ENCODE peak calls at places on chromosomes 13 and 19, in four cellular contexts. R is right lobe of liver, H is fibroblast of the aortic adventitia, O is A549. B is an unnamed sample.

GRCh38 chr13:110261166-110262081 is 45.5 kb downstream of the COL4A1 start:
- DNase-seq in H (no peak), O (no peak), R (no peak), B (no peak)

GRCh38 chr13:25171517-25172302 is at the start of gene AMER2:
- DNase-seq in O (no peak), R (no peak), H (peak; percentile 4), B (peak; percentile 8)

GRCh38 chr13:113401452-113402415 is 37.8 kb upstream of the GRTP1 start:
- DNase-seq in R (no peak), O (no peak), H (no peak), B (no peak)

GRCh38 chr19:47253467-47253881 is 2.9 kb upstream of the CCDC9 start:
- DNase-seq in H (peak; percentile 79), R (no peak), O (peak; percentile 68), B (peak; percentile 89)

GRCh38 chr19:9934132-9934950 is 2.0 kb downstream of the OLFM2 start:
- DNase-seq in R (peak; percentile 72), O (peak; percentile 75), H (peak; percentile 62), B (peak; percentile 76)

GRCh38 chr19:20661150-20661819 is at the start of gene ZNF626:
- DNase-seq in H (peak; percentile 97), R (peak; percentile 92), O (no peak), B (peak; percentile 99)

GRCh38 chr13:108877300-108877699 is 247.9 kb downstream of the MYO16 start:
- DNase-seq in R (no peak), H (no peak), O (no peak), B (peak; percentile 54)

GRCh38 chr19:50952890-50953289 is at the start of gene KLK5:
- DNase-seq in R (no peak), H (no peak), O (no peak), B (no peak)

GRCh38 chr19:28426902-28427232 is 786.1 kb downstream of the UQCRFS1 start:
- DNase-seq in R (no peak), H (peak; percentile 60), O (no peak), B (peak; percentile 68)

GRCh38 chr13:69793803-69794453 is 313.7 kb upstream of the ATXN8OS start:
- DNase-seq in R (no peak), H (no peak), O (no peak), B (no peak)

GRCh38 chr19:32902448-32902847 is 32.9 kb upstream of the SLC7A9 start:
- DNase-seq in R (no peak), H (no peak), O (no peak), B (no peak)

GRCh38 chr19:15640294-15640903 is at the start of gene CYP4F3:
- DNase-seq in R (peak; percentile 98), H (no peak), O (peak; percentile 96), B (no peak)

GRCh38 chr13:51913421-51914136 is 51.8 kb downstream of the CCDC70 start:
- DNase-seq in R (no peak), O (no peak), H (no peak), B (no peak)

GRCh38 chr13:23616228-23616627 is 46.0 kb downstream of the TNFRSF19 start:
- DNase-seq in O (no peak), R (no peak), H (no peak), B (no peak)

GRCh38 chr13:29877456-29878096 is 27.2 kb upstream of the UBL3 start:
- DNase-seq in O (no peak), H (no peak), R (no peak), B (no peak)

GRCh38 chr13:80235559-80236296 is 105.2 kb downstream of the SPRY2 start:
- DNase-seq in O (peak; percentile 22), R (no peak), H (no peak), B (peak; percentile 63)

GRCh38 chr19:16013851-16014840 is 62.1 kb upstream of the TPM4 start:
- DNase-seq in O (no peak), R (no peak), H (no peak), B (no peak)

GRCh38 chr19:30402790-30403189 is 30.6 kb downstream of the ZNF536 start:
- DNase-seq in O (no peak), H (no peak), R (no peak), B (no peak)

GRCh38 chr13:22040810-22041364 is 370.0 kb downstream of the FGF9 start:
- DNase-seq in O (peak; percentile 78), H (no peak), R (no peak), B (no peak)